ENCODE peak calls at places on chromosome 21, in five cellular contexts. A, V, R, C and F are unnamed samples.

GRCh38 chr21:17451364-17451869 is 61.4 kb upstream of the CXADR start:
- DNase-seq in R (no peak), A (peak), V (no peak), C (no peak), F (no peak)

GRCh38 chr21:35095859-35096291 is 46.8 kb upstream of the RUNX1 start:
- DNase-seq in R (no peak), C (no peak), A (no peak), V (no peak), F (no peak)

GRCh38 chr21:39860600-39860999 is 6.6 kb upstream of the PCP4 start:
- DNase-seq in V (no peak), R (no peak), C (no peak), A (no peak), F (no peak)

GRCh38 chr21:34219334-34220020 is 144.3 kb upstream of the KCNE2 start:
- DNase-seq in C (no peak), V (no peak), A (no peak), R (no peak), F (no peak)

GRCh38 chr21:34276711-34277425 is 86.9 kb upstream of the KCNE2 start:
- DNase-seq in C (no peak), V (no peak), R (no peak), A (peak), F (no peak)

GRCh38 chr21:36509966-36510742 is 30.2 kb upstream of the CLDN14 start:
- DNase-seq in R (no peak), V (peak), A (peak), C (no peak), F (no peak)

GRCh38 chr21:34189506-34189905 is 116.1 kb downstream of the MRPS6 start:
- DNase-seq in V (no peak), R (no peak), A (no peak), C (no peak), F (no peak)

GRCh38 chr21:32021319-32022027 is 148.7 kb downstream of the HUNK start:
- DNase-seq in C (no peak), R (no peak), A (no peak), V (no peak), F (no peak)

GRCh38 chr21:36718951-36719501 is 20.1 kb downstream of the SIM2 start:
- DNase-seq in R (no peak), A (peak), V (no peak), C (no peak), F (no peak)

GRCh38 chr21:15966216-15966615 is 236.4 kb downstream of the USP25 start:
- DNase-seq in V (no peak), C (no peak), R (no peak), A (no peak), F (no peak)

GRCh38 chr21:28111151-28111619 is 881.5 kb downstream of the LTN1 start:
- DNase-seq in R (no peak), A (no peak), C (no peak), V (peak), F (no peak)

GRCh38 chr21:33355996-33356395 is 31.2 kb downstream of the IFNAR1 start:
- DNase-seq in R (no peak), C (no peak), A (no peak), V (no peak), F (no peak)

GRCh38 chr21:31885146-31885545 is 12.3 kb downstream of the HUNK start:
- DNase-seq in R (no peak), A (no peak), C (no peak), V (no peak), F (no peak)

GRCh38 chr21:32712641-32713040 is 15.2 kb downstream of the SYNJ1 start:
- DNase-seq in C (no peak), A (no peak), V (no peak), R (no peak), F (no peak)

GRCh38 chr21:42837421-42838211 is 41.7 kb downstream of the WDR4 start:
- DNase-seq in C (no peak), V (no peak), A (no peak), R (no peak), F (no peak)

GRCh38 chr21:43188712-43189151 is 19.9 kb downstream of the CRYAA start:
- DNase-seq in A (no peak), V (no peak), C (no peak), R (peak), F (no peak)

DNA sequence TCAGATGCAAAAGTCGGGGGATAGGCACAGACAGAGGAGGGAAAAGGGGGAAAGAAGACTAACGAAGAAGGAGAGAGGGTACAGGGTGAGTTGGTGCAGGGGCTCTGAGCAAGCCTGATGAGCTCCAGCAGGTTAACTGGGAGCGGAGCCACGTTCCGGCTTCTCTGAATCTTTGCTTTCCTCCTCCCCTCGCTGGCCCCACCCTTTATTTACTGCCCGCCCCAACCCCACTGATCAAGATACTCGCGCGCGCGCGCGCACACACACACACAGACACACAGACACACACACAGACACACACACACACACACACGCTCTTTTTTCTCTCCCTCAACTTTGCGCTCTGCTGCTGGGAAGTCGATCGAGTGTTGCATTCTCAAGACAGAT is at the start of gene GRIK1:
- DNase-seq in C (no peak), A (no peak), R (no peak), V (no peak), F (no peak)
- H3K4me3 ChIP-seq in C (no peak), A (peak), R (peak), V (no peak), F (no peak)

DNA sequence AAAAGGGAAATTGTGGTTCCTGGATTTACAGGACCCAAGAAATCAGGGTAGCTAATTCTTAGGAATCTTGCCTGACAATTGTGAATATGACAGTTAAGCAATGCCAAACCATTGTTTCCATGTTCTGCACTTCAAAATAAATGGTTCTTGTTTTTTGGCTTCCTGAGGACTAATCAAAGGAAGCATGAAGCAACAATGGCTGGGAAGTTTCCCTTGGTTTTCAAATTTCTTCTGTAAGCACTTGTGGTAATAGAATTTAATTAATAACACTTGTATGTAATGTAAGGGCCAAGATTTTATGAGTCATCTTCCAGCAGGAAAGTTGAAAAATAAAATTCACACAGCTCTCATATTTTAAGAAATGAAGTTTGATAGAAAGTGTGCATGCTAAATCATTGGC is 31.7 kb downstream of the JAM2 start:
- DNase-seq in A (peak), C (no peak), V (no peak), R (no peak), F (no peak)
- H3K27ac ChIP-seq in A (no peak), C (no peak), V (no peak), R (no peak), F (no peak)

DNA sequence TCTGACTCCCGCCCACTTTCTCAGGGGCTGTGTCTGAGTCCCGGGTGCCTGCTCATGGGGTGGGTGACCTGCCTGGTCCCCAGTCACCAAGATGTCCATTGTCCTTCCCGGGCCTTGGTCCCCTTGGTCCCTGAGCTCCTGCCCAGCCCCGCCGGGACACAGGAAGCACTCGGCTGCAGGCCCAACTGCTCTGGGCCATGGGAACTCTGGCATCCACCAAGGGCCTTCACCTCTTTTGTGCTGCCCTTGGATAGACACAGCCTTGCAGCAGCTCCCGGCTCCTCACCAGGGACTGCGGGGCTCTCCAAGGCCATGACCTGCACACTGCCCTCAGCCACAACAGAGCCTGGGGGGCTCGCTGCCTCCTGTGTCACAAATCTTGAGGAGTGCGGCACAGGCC is 22.1 kb upstream of the MX1 start:
- DNase-seq in R (no peak), C (no peak), A (no peak), V (no peak), F (no peak)
- H3K4me3 ChIP-seq in R (no peak), C (no peak), A (no peak), V (no peak), F (no peak)

DNA sequence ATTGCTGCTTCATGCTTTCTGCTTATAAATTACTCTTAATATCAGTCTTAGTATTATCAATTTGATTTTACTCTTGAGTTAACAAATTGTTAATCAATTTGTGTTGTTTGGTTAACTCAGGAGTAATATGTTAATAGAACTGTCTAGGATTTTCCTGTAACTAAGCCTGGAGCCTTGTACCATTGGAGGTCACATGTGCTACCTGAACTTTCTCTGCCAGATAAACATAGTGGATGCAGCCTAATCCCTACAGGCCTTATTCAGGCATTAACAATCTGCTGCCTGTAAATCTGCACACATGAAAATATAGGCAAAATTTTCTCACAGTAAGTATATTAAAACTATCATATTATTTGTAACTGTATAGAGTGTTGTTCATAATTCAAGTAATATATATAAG is 47.1 kb upstream of the TMPRSS2 start:
- DNase-seq in C (no peak), V (no peak), A (no peak), R (no peak), F (no peak)
- H3K27ac ChIP-seq in C (no peak), V (no peak), A (no peak), R (no peak), F (no peak)

DNA sequence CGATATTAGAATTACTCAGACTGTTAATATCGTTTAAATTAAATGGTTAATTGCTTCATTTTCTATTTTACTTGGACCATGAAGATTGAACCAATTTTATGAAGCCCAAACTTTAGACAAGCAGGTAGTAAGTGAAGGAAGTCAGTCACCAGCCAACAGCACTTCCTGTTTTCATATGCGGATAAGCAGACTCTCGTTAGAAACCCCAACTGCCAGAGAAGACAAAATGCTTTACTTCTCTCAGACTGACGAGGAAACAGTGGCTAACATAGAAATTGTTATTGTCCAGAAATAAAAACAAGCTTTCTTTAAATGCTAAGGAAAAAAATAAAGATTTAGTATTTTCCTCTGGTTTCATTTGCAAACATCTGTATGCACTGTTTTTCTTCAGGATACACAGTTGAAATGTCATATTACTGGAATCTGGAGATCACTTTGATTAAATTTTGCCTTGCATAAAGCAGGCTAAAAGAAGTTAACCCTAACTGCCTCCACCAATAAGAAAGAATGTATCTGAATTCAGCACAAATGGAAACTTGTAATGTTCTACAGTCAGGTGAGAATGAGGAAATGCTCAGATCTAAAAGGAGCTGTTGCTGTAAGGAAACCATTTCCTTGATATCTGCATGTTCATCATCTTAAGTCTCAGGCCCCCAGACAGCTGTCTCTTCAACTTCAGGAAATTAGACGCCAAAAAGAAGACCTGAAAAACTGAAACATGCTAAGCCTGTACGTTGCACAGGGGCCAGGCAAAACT is 129.8 kb upstream of the SAMSN1 start:
- DNase-seq in C (no peak), V (no peak), A (no peak), R (no peak), F (no peak)
- H3K4me3 ChIP-seq in C (peak), V (no peak), A (no peak), R (no peak), F (no peak)

GRCh38 chr21:38825901-38826300 is 20.2 kb downstream of the ETS2 start:
- DNase-seq in R (no peak), V (no peak), A (no peak), C (no peak), F (no peak)

GRCh38 chr21:38825269-38825668 is 19.5 kb downstream of the ETS2 start:
- DNase-seq in A (no peak), C (no peak), R (no peak), V (no peak), F (no peak)

GRCh38 chr21:38822754-38823374 is 17.1 kb downstream of the ETS2 start:
- DNase-seq in C (no peak), R (no peak), A (no peak), V (no peak), F (no peak)

GRCh38 chr21:38823737-38824123 is 18.0 kb downstream of the ETS2 start:
- DNase-seq in V (no peak), A (no peak), R (no peak), C (no peak), F (no peak)

GRCh38 chr21:38824124-38824822 is 18.5 kb downstream of the ETS2 start:
- DNase-seq in C (no peak), R (no peak), V (no peak), A (no peak), F (no peak)
- H3K27ac ChIP-seq in C (no peak), R (no peak), V (peak), A (no peak), F (no peak)

GRCh38 chr21:14533555-14534400 is 12.3 kb downstream of the SAMSN1 start:
- DNase-seq in A (peak), R (no peak), C (peak), V (no peak), F (no peak)
- H3K4me3 ChIP-seq in A (no peak), R (no peak), C (peak), V (no peak), F (no peak)

GRCh38 chr21:45366476-45366875 is 38.5 kb upstream of the COL18A1 start:
- DNase-seq in C (no peak), A (no peak), R (no peak), V (no peak), F (no peak)
- H3K27ac ChIP-seq in C (no peak), A (no peak), R (no peak), V (no peak), F (no peak)